ENCODE peak calls at places on chromosomes 13 and 19, in five cellular contexts. W is OCI-LY7; H is T-helper 2 cell; O is activated CD8-positive, alpha-beta T cell treated with anti-CD3 and anti-CD28 coated beads for 36 hours; V is AG04450. X is an unnamed sample.
A peak's percentile ranks its signal among the peaks of the same experiment; 100 is the strongest.

GRCh38 chr13:39051157-39051556 is 12.9 kb downstream of the NHLRC3 start:
- DNase-seq in O (no peak), H (no peak), W (peak; percentile 60), V (no peak), X (no peak)

GRCh38 chr13:24995225-24995804 is 100.6 kb upstream of the PABPC3 start:
- DNase-seq in V (peak; percentile 66), O (peak; percentile 76), W (peak; percentile 84), H (peak; percentile 24), X (peak; percentile 52)

GRCh38 chr19:45922281-45922680 is 7.7 kb upstream of the NANOS2 start:
- DNase-seq in V (no peak), W (peak; percentile 43), O (peak; percentile 27), H (no peak), X (no peak)

GRCh38 chr19:30754162-30754561 is 382.0 kb downstream of the ZNF536 start:
- DNase-seq in W (no peak), H (no peak), O (no peak), V (no peak), X (no peak)

GRCh38 chr19:5940260-5941208 is 26.5 kb downstream of the CAPS start:
- DNase-seq in H (no peak), W (no peak), O (no peak), V (no peak), X (no peak)

GRCh38 chr19:55368701-55369563 is 1.3 kb downstream of the IL11 start:
- DNase-seq in V (no peak), H (no peak), W (no peak), O (peak; percentile 50), X (no peak)

GRCh38 chr19:6551607-6552450 is 21.0 kb downstream of the TNFSF9 start:
- DNase-seq in V (no peak), H (peak; percentile 52), O (peak; percentile 88), W (no peak), X (peak; percentile 50)

GRCh38 chr13:65913173-65913572 is 1317.0 kb downstream of the PCDH9 start:
- DNase-seq in H (no peak), V (peak; percentile 24), W (no peak), O (no peak), X (no peak)

GRCh38 chr13:43036386-43037220 is 13.2 kb downstream of the DNAJC15 start:
- DNase-seq in W (no peak), V (no peak), H (no peak), O (no peak), X (no peak)

GRCh38 chr19:45049073-45049736 is 10.4 kb downstream of the CLASRP start:
- DNase-seq in H (no peak), W (no peak), V (no peak), O (no peak), X (no peak)

GRCh38 chr13:98475521-98475920 is 101.4 kb downstream of the STK24 start:
- DNase-seq in O (no peak), H (no peak), W (no peak), V (no peak), X (no peak)

GRCh38 chr13:46101488-46102289 is 3.1 kb downstream of the CPB2 start:
- DNase-seq in O (no peak), H (no peak), V (no peak), W (peak; percentile 5), X (no peak)

GRCh38 chr13:107301724-107302374 is 733.9 kb upstream of the ARGLU1 start:
- DNase-seq in W (no peak), H (no peak), O (no peak), V (no peak), X (no peak)

GRCh38 chr13:101730420-101731000 is 278.0 kb downstream of the ITGBL1 start:
- DNase-seq in H (no peak), V (no peak), W (no peak), O (no peak), X (no peak)

GRCh38 chr13:61286148-61286745 is 129.4 kb downstream of the PCDH20 start:
- DNase-seq in H (no peak), V (no peak), W (peak; percentile 8), O (peak; percentile 2), X (no peak)

X was measured in T-helper 1 cell.